ENCODE peak calls at places on chromosomes 4 and X, in ten cellular contexts. One of them, this sample, is unnamed.

GRCh38 chr4:55393461-55394320 is 2.1 kb upstream of the TMEM165 start:
- ATAC-seq in body of pancreas: no peak
- ATAC-seq in HepG2: no peak
- ATAC-seq in A549: no peak
- ATAC-seq in upper lobe of left lung: no peak
- ATAC-seq in GM12878: no peak
- ATAC-seq in gastrocnemius medialis: no peak
- ATAC-seq in heart left ventricle: no peak
- ATAC-seq in K562: no peak
- ATAC-seq in IMR-90: peak
- ATAC-seq in this sample: no peak

GRCh38 chr4:52244773-52245360 is 193.8 kb downstream of the SPATA18 start:
- ATAC-seq in HepG2: no peak
- ATAC-seq in GM12878: no peak
- ATAC-seq in K562: no peak
- ATAC-seq in heart left ventricle: peak
- ATAC-seq in upper lobe of left lung: no peak
- ATAC-seq in IMR-90: no peak
- ATAC-seq in body of pancreas: no peak
- ATAC-seq in gastrocnemius medialis: no peak
- ATAC-seq in A549: no peak
- ATAC-seq in this sample: no peak

GRCh38 chr4:8359193-8359592 is 81.3 kb downstream of the ACOX3 start:
- ATAC-seq in GM12878: no peak
- ATAC-seq in HepG2: no peak
- ATAC-seq in heart left ventricle: no peak
- ATAC-seq in body of pancreas: no peak
- ATAC-seq in gastrocnemius medialis: no peak
- ATAC-seq in K562: no peak
- ATAC-seq in IMR-90: no peak
- ATAC-seq in A549: no peak
- ATAC-seq in upper lobe of left lung: no peak
- ATAC-seq in this sample: no peak

GRCh38 chrX:57156397-57157049 is 19.3 kb upstream of the SPIN2A start:
- ATAC-seq in A549: peak
- ATAC-seq in IMR-90: peak
- ATAC-seq in upper lobe of left lung: no peak
- ATAC-seq in K562: peak
- ATAC-seq in heart left ventricle: peak
- ATAC-seq in GM12878: peak
- ATAC-seq in HepG2: peak
- ATAC-seq in body of pancreas: no peak
- ATAC-seq in gastrocnemius medialis: no peak
- ATAC-seq in this sample: no peak

GRCh38 chrX:105765691-105766090 is 56.6 kb upstream of the NRK start:
- ATAC-seq in upper lobe of left lung: no peak
- ATAC-seq in gastrocnemius medialis: no peak
- ATAC-seq in heart left ventricle: peak
- ATAC-seq in body of pancreas: no peak
- ATAC-seq in IMR-90: no peak
- ATAC-seq in K562: no peak
- ATAC-seq in GM12878: no peak
- ATAC-seq in A549: no peak
- ATAC-seq in HepG2: no peak
- ATAC-seq in this sample: no peak

GRCh38 chr4:123259676-123260428 is 136.7 kb upstream of the SPRY1 start:
- ATAC-seq in gastrocnemius medialis: peak
- ATAC-seq in upper lobe of left lung: no peak
- ATAC-seq in HepG2: no peak
- ATAC-seq in heart left ventricle: peak
- ATAC-seq in body of pancreas: no peak
- ATAC-seq in GM12878: no peak
- ATAC-seq in A549: no peak
- ATAC-seq in IMR-90: no peak
- ATAC-seq in K562: no peak
- ATAC-seq in this sample: no peak

GRCh38 chr4:10496200-10496599 is 39.0 kb upstream of the ZNF518B start:
- ATAC-seq in gastrocnemius medialis: no peak
- ATAC-seq in heart left ventricle: no peak
- ATAC-seq in K562: no peak
- ATAC-seq in IMR-90: no peak
- ATAC-seq in A549: no peak
- ATAC-seq in HepG2: no peak
- ATAC-seq in GM12878: no peak
- ATAC-seq in upper lobe of left lung: no peak
- ATAC-seq in body of pancreas: no peak
- ATAC-seq in this sample: no peak

GRCh38 chr4:77820836-77821561 is 1.8 kb upstream of the CNOT6L start:
- ATAC-seq in gastrocnemius medialis: no peak
- ATAC-seq in K562: no peak
- ATAC-seq in upper lobe of left lung: no peak
- ATAC-seq in A549: no peak
- ATAC-seq in HepG2: no peak
- ATAC-seq in GM12878: no peak
- ATAC-seq in heart left ventricle: no peak
- ATAC-seq in IMR-90: no peak
- ATAC-seq in body of pancreas: no peak
- ATAC-seq in this sample: no peak

GRCh38 chrX:19840899-19841648 is 46.3 kb downstream of the SH3KBP1 start:
- ATAC-seq in upper lobe of left lung: no peak
- ATAC-seq in body of pancreas: no peak
- ATAC-seq in K562: no peak
- ATAC-seq in IMR-90: no peak
- ATAC-seq in GM12878: peak
- ATAC-seq in heart left ventricle: no peak
- ATAC-seq in A549: no peak
- ATAC-seq in HepG2: no peak
- ATAC-seq in gastrocnemius medialis: no peak
- ATAC-seq in this sample: no peak

GRCh38 chrX:124862304-124862703 is 457.4 kb upstream of the TEX13C start:
- ATAC-seq in heart left ventricle: no peak
- ATAC-seq in gastrocnemius medialis: no peak
- ATAC-seq in A549: no peak
- ATAC-seq in K562: peak
- ATAC-seq in upper lobe of left lung: no peak
- ATAC-seq in IMR-90: no peak
- ATAC-seq in body of pancreas: no peak
- ATAC-seq in HepG2: no peak
- ATAC-seq in GM12878: no peak
- ATAC-seq in this sample: no peak

GRCh38 chr4:149634368-149634767 is 181.3 kb downstream of the IQCM start:
- ATAC-seq in gastrocnemius medialis: no peak
- ATAC-seq in IMR-90: no peak
- ATAC-seq in heart left ventricle: no peak
- ATAC-seq in GM12878: no peak
- ATAC-seq in HepG2: no peak
- ATAC-seq in K562: no peak
- ATAC-seq in A549: no peak
- ATAC-seq in upper lobe of left lung: no peak
- ATAC-seq in body of pancreas: no peak
- ATAC-seq in this sample: no peak

GRCh38 chr4:89797117-89797516 is 39.8 kb downstream of the SNCA start:
- ATAC-seq in body of pancreas: no peak
- ATAC-seq in heart left ventricle: no peak
- ATAC-seq in HepG2: no peak
- ATAC-seq in IMR-90: peak
- ATAC-seq in upper lobe of left lung: no peak
- ATAC-seq in K562: no peak
- ATAC-seq in A549: no peak
- ATAC-seq in GM12878: no peak
- ATAC-seq in gastrocnemius medialis: no peak
- ATAC-seq in this sample: no peak
- TF ChIP-seq POLR2A in body of pancreas: no peak
- TF ChIP-seq POLR2A in heart left ventricle: no peak
- TF ChIP-seq POLR2A in HepG2: no peak
- TF ChIP-seq POLR2A in IMR-90: no peak
- TF ChIP-seq POLR2A in upper lobe of left lung: no peak
- TF ChIP-seq POLR2A in K562: no peak
- TF ChIP-seq POLR2A in A549: no peak
- TF ChIP-seq POLR2A in GM12878: no peak
- TF ChIP-seq POLR2A in gastrocnemius medialis: no peak
- TF ChIP-seq POLR2A in this sample: no peak

GRCh38 chr4:23889814-23890269 is at the start of gene PPARGC1A:
- ATAC-seq in IMR-90: peak
- ATAC-seq in HepG2: peak
- ATAC-seq in A549: no peak
- ATAC-seq in heart left ventricle: peak
- ATAC-seq in body of pancreas: peak
- ATAC-seq in gastrocnemius medialis: peak
- ATAC-seq in GM12878: peak
- ATAC-seq in K562: peak
- ATAC-seq in upper lobe of left lung: peak
- ATAC-seq in this sample: peak
- TF ChIP-seq POLR2A in IMR-90: no peak
- TF ChIP-seq POLR2A in HepG2: peak
- TF ChIP-seq POLR2A in A549: no peak
- TF ChIP-seq POLR2A in heart left ventricle: peak
- TF ChIP-seq POLR2A in body of pancreas: peak
- TF ChIP-seq POLR2A in gastrocnemius medialis: peak
- TF ChIP-seq POLR2A in GM12878: no peak
- TF ChIP-seq POLR2A in K562: no peak
- TF ChIP-seq POLR2A in upper lobe of left lung: no peak
- TF ChIP-seq POLR2A in this sample: peak

GRCh38 chr4:2843023-2843908 is at the start of gene ADD1:
- ATAC-seq in GM12878: peak
- ATAC-seq in HepG2: peak
- ATAC-seq in IMR-90: peak
- ATAC-seq in A549: peak
- ATAC-seq in body of pancreas: peak
- ATAC-seq in heart left ventricle: peak
- ATAC-seq in upper lobe of left lung: peak
- ATAC-seq in gastrocnemius medialis: peak
- ATAC-seq in K562: peak
- ATAC-seq in this sample: peak
- TF ChIP-seq POLR2A in GM12878: peak
- TF ChIP-seq POLR2A in HepG2: peak
- TF ChIP-seq POLR2A in IMR-90: peak
- TF ChIP-seq POLR2A in A549: peak
- TF ChIP-seq POLR2A in body of pancreas: peak
- TF ChIP-seq POLR2A in heart left ventricle: peak
- TF ChIP-seq POLR2A in upper lobe of left lung: no peak
- TF ChIP-seq POLR2A in gastrocnemius medialis: peak
- TF ChIP-seq POLR2A in K562: peak
- TF ChIP-seq POLR2A in this sample: peak

GRCh38 chrX:2609431-2610238 is 81.5 kb upstream of the CD99 start:
- ATAC-seq in upper lobe of left lung: no peak
- ATAC-seq in A549: peak
- ATAC-seq in IMR-90: peak
- ATAC-seq in HepG2: no peak
- ATAC-seq in K562: no peak
- ATAC-seq in heart left ventricle: no peak
- ATAC-seq in body of pancreas: no peak
- ATAC-seq in gastrocnemius medialis: peak
- ATAC-seq in GM12878: no peak
- ATAC-seq in this sample: no peak

GRCh38 chrX:2610246-2611170 is 80.6 kb upstream of the CD99 start:
- ATAC-seq in body of pancreas: no peak
- ATAC-seq in heart left ventricle: no peak
- ATAC-seq in K562: no peak
- ATAC-seq in gastrocnemius medialis: no peak
- ATAC-seq in A549: no peak
- ATAC-seq in upper lobe of left lung: no peak
- ATAC-seq in HepG2: no peak
- ATAC-seq in IMR-90: no peak
- ATAC-seq in GM12878: no peak
- ATAC-seq in this sample: no peak

GRCh38 chrX:2607113-2607512 is 84.0 kb upstream of the CD99 start:
- ATAC-seq in GM12878: no peak
- ATAC-seq in A549: no peak
- ATAC-seq in upper lobe of left lung: no peak
- ATAC-seq in IMR-90: no peak
- ATAC-seq in HepG2: no peak
- ATAC-seq in gastrocnemius medialis: no peak
- ATAC-seq in K562: no peak
- ATAC-seq in heart left ventricle: no peak
- ATAC-seq in body of pancreas: no peak
- ATAC-seq in this sample: no peak

DNA sequence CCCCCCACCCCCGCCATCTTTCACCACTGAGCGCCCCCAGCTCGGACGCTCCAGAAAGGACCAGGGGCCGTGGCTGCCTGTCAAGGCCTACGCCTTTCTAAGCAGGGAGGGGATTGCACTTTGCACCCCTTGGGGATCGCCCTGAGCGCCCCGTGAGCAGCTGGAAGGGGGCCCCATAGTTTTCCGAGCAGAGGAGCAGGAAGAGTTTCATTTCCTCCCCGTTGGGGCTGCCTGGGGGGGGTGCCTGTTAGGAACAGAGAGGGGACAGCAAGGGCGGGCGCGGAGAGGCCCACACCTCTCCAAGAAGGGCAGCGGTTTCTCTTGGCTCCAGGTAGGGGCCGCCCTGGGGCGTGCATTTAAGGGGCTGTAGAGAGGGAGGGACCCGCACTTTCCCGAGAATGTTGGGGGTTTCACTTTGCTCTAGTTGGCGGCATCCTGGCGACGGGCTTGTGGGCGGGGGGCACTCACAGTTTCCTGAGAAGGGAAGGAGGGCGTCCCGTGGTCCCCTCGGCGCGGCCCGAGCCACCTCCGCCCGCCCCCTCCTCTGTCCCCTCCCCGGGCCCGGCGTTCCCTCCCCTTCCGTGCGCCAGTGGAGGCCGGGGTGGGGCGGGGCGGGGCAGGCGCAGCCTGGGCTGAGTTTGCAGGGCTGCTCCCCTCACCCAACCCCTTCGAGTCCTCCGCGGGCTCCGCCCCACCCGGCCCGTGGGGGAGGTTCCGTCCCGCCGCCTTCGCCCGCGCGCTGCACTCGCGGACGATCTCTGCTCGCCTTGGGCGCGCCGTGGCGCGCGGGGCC is 82.3 kb upstream of the CD99 start:
- ATAC-seq in body of pancreas: peak
- ATAC-seq in A549: peak
- ATAC-seq in upper lobe of left lung: peak
- ATAC-seq in HepG2: peak
- ATAC-seq in gastrocnemius medialis: peak
- ATAC-seq in heart left ventricle: peak
- ATAC-seq in GM12878: peak
- ATAC-seq in K562: peak
- ATAC-seq in IMR-90: peak
- ATAC-seq in this sample: peak
- TF ChIP-seq POLR2A in body of pancreas: peak
- TF ChIP-seq POLR2A in A549: peak
- TF ChIP-seq POLR2A in upper lobe of left lung: no peak
- TF ChIP-seq POLR2A in HepG2: peak
- TF ChIP-seq POLR2A in gastrocnemius medialis: peak
- TF ChIP-seq POLR2A in heart left ventricle: peak
- TF ChIP-seq POLR2A in GM12878: peak
- TF ChIP-seq POLR2A in K562: peak
- TF ChIP-seq POLR2A in IMR-90: no peak
- TF ChIP-seq POLR2A in this sample: no peak

GRCh38 chrX:75155830-75156525 is at the start of gene ABCB7:
- ATAC-seq in HepG2: peak
- ATAC-seq in K562: peak
- ATAC-seq in gastrocnemius medialis: peak
- ATAC-seq in GM12878: peak
- ATAC-seq in A549: peak
- ATAC-seq in IMR-90: peak
- ATAC-seq in upper lobe of left lung: peak
- ATAC-seq in body of pancreas: peak
- ATAC-seq in heart left ventricle: peak
- ATAC-seq in this sample: peak
- TF ChIP-seq POLR2A in HepG2: peak
- TF ChIP-seq POLR2A in K562: peak
- TF ChIP-seq POLR2A in gastrocnemius medialis: no peak
- TF ChIP-seq POLR2A in GM12878: peak
- TF ChIP-seq POLR2A in A549: peak
- TF ChIP-seq POLR2A in IMR-90: no peak
- TF ChIP-seq POLR2A in upper lobe of left lung: no peak
- TF ChIP-seq POLR2A in body of pancreas: peak
- TF ChIP-seq POLR2A in heart left ventricle: peak
- TF ChIP-seq POLR2A in this sample: no peak

GRCh38 chr4:109576462-109576861 is 16.4 kb downstream of the MCUB start:
- ATAC-seq in GM12878: no peak
- ATAC-seq in gastrocnemius medialis: peak
- ATAC-seq in body of pancreas: peak
- ATAC-seq in IMR-90: peak
- ATAC-seq in heart left ventricle: peak
- ATAC-seq in HepG2: no peak
- ATAC-seq in K562: no peak
- ATAC-seq in upper lobe of left lung: no peak
- ATAC-seq in A549: no peak
- ATAC-seq in this sample: peak
- TF ChIP-seq POLR2A in GM12878: no peak
- TF ChIP-seq POLR2A in gastrocnemius medialis: no peak
- TF ChIP-seq POLR2A in body of pancreas: no peak
- TF ChIP-seq POLR2A in IMR-90: no peak
- TF ChIP-seq POLR2A in heart left ventricle: no peak
- TF ChIP-seq POLR2A in HepG2: no peak
- TF ChIP-seq POLR2A in K562: no peak
- TF ChIP-seq POLR2A in upper lobe of left lung: no peak
- TF ChIP-seq POLR2A in A549: no peak
- TF ChIP-seq POLR2A in this sample: no peak